ENCODE peak calls at places on chromosome 4, in seven cellular contexts. U is IMR-90, D is fibroblast of lung, J is left ventricle myocardium inferior, X is ascending aorta, S is HAP-1, W is neural progenitor cell. V is an unnamed sample.

GRCh38 chr4:78777556-78777900 is 1.4 kb downstream of the BMP2K start:
- DNase-seq in D (no peak), X (no peak), S (no peak), W (no peak), J (no peak), U (no peak), V (no peak)

GRCh38 chr4:87093443-87094123 is 126.8 kb downstream of the KLHL8 start:
- DNase-seq in S (peak; percentile 63), X (no peak), U (peak; percentile 72), D (peak; percentile 58), J (no peak), W (peak; percentile 77), V (no peak)

GRCh38 chr4:164221631-164222030 is 532.3 kb upstream of the SMIM31 start:
- DNase-seq in W (no peak), X (no peak), J (no peak), D (peak; percentile 44), U (no peak), S (no peak), V (no peak)

GRCh38 chr4:154807042-154807630 is 26.1 kb downstream of the RBM46 start:
- DNase-seq in X (no peak), S (no peak), D (peak; percentile 28), U (peak; percentile 54), W (peak; percentile 4), J (no peak), V (no peak)

GRCh38 chr4:99811850-99812249 is 4.8 kb upstream of the DAPP1 start:
- DNase-seq in W (peak; percentile 59), S (peak; percentile 57), D (peak; percentile 3), J (no peak), U (peak; percentile 20), X (no peak), V (no peak)

GRCh38 chr4:151540728-151541437 is 131.9 kb downstream of the FHIP1A start:
- DNase-seq in X (no peak), J (no peak), D (peak; percentile 95), U (peak; percentile 86), W (no peak), S (peak; percentile 20), V (no peak)

GRCh38 chr4:5003372-5003857 is 15.8 kb downstream of the CYTL1 start:
- DNase-seq in U (no peak), J (no peak), W (no peak), D (no peak), S (no peak), X (no peak), V (peak; percentile 77)

GRCh38 chr4:88360256-88360655 is 18.4 kb upstream of the HERC6 start:
- DNase-seq in X (no peak), D (no peak), W (no peak), U (no peak), J (no peak), S (no peak), V (no peak)

GRCh38 chr4:16914208-16914607 is 15.8 kb upstream of the LDB2 start:
- DNase-seq in S (no peak), X (no peak), J (no peak), W (peak; percentile 24), D (peak; percentile 25), U (peak; percentile 34), V (no peak)

GRCh38 chr4:148649669-148650331 is 207.6 kb upstream of the NR3C2 start:
- DNase-seq in W (no peak), S (no peak), X (no peak), U (peak; percentile 49), J (no peak), D (peak; percentile 14), V (no peak)

GRCh38 chr4:101989551-101989950 is 199.0 kb downstream of the BANK1 start:
- DNase-seq in D (peak; percentile 11), W (no peak), U (no peak), S (no peak), J (no peak), X (no peak), V (no peak)

GRCh38 chr4:7539659-7540058 is 104.9 kb upstream of the PSAPL1 start:
- DNase-seq in S (peak; percentile 73), J (no peak), U (no peak), W (peak; percentile 29), D (peak; percentile 7), X (no peak), V (no peak)

GRCh38 chr4:76605099-76605563 is 170.1 kb downstream of the SHROOM3 start:
- DNase-seq in X (no peak), S (no peak), D (peak; percentile 37), W (no peak), J (no peak), U (peak; percentile 40), V (no peak)

GRCh38 chr4:147683717-147684700 is at the start of gene PRMT9:
- DNase-seq in U (peak; percentile 97), W (peak; percentile 89), X (peak; percentile 43), D (peak; percentile 94), S (peak; percentile 93), J (peak; percentile 92), V (no peak)

GRCh38 chr4:37873383-37873782 is 17.5 kb upstream of the TBC1D1 start:
- DNase-seq in J (no peak), U (peak; percentile 75), S (no peak), X (no peak), W (no peak), D (peak; percentile 64), V (no peak)

GRCh38 chr4:125198916-125199315 is 115.8 kb upstream of the FAT4 start:
- DNase-seq in J (no peak), D (peak; percentile 36), S (no peak), U (peak; percentile 37), X (no peak), W (no peak), V (no peak)

GRCh38 chr4:54109226-54110018 is 9.5 kb downstream of the GSX2 start:
- DNase-seq in W (peak; percentile 63), D (no peak), S (peak; percentile 73), U (no peak), X (no peak), J (no peak), V (no peak)

GRCh38 chr4:56410247-56410646 is 23.0 kb upstream of the AASDH start:
- DNase-seq in S (peak; percentile 71), X (no peak), D (peak; percentile 98), W (peak; percentile 83), U (peak; percentile 98), J (no peak), V (no peak)

GRCh38 chr4:54439831-54440243 is 210.7 kb downstream of the PDGFRA start:
- DNase-seq in U (peak; percentile 41), X (no peak), D (peak; percentile 58), J (peak; percentile 17), S (no peak), W (peak; percentile 59), V (no peak)

GRCh38 chr4:102316585-102316984 is 28.7 kb downstream of the SLC39A8 start:
- DNase-seq in D (no peak), X (no peak), J (no peak), U (no peak), S (no peak), W (no peak), V (no peak)

GRCh38 chr4:8282134-8282641 is 12.6 kb downstream of the HTRA3 start:
- DNase-seq in U (no peak), D (no peak), S (no peak), X (no peak), W (no peak), J (peak; percentile 8), V (no peak)

DNA sequence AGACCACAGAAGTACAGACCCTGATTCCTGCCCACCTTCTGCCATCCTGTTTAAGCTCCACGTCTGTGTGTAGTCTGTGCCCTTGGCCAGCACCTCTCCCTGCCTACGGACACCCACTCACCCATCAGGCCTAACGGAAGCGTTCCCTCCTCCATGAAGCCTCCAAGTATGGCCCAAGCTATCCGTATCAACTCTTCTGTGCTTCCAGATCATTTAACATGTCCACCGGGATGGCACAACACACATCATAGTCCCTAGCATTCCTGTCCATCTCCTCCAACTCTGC is 11.7 kb downstream of the WDR1 start:
- DNase-seq in D (no peak), J (no peak), W (no peak), U (no peak), X (no peak), S (no peak), V (no peak)
- H3K4me1 ChIP-seq in D (peaks cover 50% of the 10 kb centered on the region), J (peaks cover 99% of the 10 kb centered on the region), W (peaks cover 48% of the 10 kb centered on the region), U (peaks cover 65% of the 10 kb centered on the region), X (peaks cover 50% of the 10 kb centered on the region), S (peaks cover 10% of the 10 kb centered on the region), V (peaks cover 100% of the 10 kb centered on the region)

GRCh38 chr4:67712650-67713530 is 11.9 kb upstream of the UBA6 start:
- DNase-seq in J (no peak), U (no peak), S (no peak), W (peak; percentile 26), D (no peak), X (no peak), V (no peak)
- H3K4me3 ChIP-seq in J (no peak overlapping the region), U (no peak overlapping the region), S (no peak overlapping the region), W (no peak overlapping the region), D (no peak overlapping the region), X (no peak overlapping the region), V (no peak overlapping the region)

GRCh38 chr4:40871695-40872250 is 122.0 kb downstream of the NSUN7 start:
- DNase-seq in U (no peak), X (no peak), J (no peak), D (no peak), W (no peak), S (no peak), V (no peak)

GRCh38 chr4:40875507-40876150 is 125.9 kb downstream of the NSUN7 start:
- DNase-seq in X (no peak), W (no peak), D (no peak), J (no peak), S (no peak), U (no peak), V (no peak)

GRCh38 chr4:40874331-40874730 is 124.6 kb downstream of the NSUN7 start:
- DNase-seq in X (no peak), S (no peak), J (no peak), D (no peak), W (no peak), U (no peak), V (no peak)

GRCh38 chr4:40877081-40877480 is 127.3 kb downstream of the NSUN7 start:
- DNase-seq in X (no peak), W (no peak), U (no peak), J (no peak), D (no peak), S (no peak), V (no peak)

GRCh38 chr4:40874902-40875301 is 125.1 kb downstream of the NSUN7 start:
- DNase-seq in W (no peak), X (no peak), J (no peak), D (no peak), S (no peak), U (no peak), V (no peak)
- H3K4me1 ChIP-seq in W (peaks cover 15% of the 10 kb centered on the region), X (peaks cover 3% of the 10 kb centered on the region), J (peaks cover 14% of the 10 kb centered on the region), D (no peaks in the 10 kb centered on the region), S (no peaks in the 10 kb centered on the region), U (peaks cover 3% of the 10 kb centered on the region), V (no peaks in the 10 kb centered on the region)

GRCh38 chr4:153560918-153561317 is 94.8 kb downstream of the TMEM131L start:
- DNase-seq in X (no peak), D (peak; percentile 38), W (no peak), U (no peak), S (no peak), J (no peak), V (no peak)

GRCh38 chr4:153571006-153571545 is 104.9 kb downstream of the TMEM131L start:
- DNase-seq in X (no peak), S (no peak), U (no peak), W (no peak), J (no peak), D (no peak), V (no peak)

GRCh38 chr4:153564630-153565525 is 98.7 kb downstream of the TMEM131L start:
- DNase-seq in D (peak; percentile 57), X (no peak), S (peak; percentile 26), U (peak; percentile 60), J (no peak), W (peak; percentile 79), V (no peak)

GRCh38 chr4:153570228-153570973 is 104.2 kb downstream of the TMEM131L start:
- DNase-seq in U (no peak), S (no peak), J (no peak), X (no peak), D (no peak), W (no peak), V (no peak)

GRCh38 chr4:153566751-153567150 is 100.6 kb downstream of the TMEM131L start:
- DNase-seq in S (no peak), X (no peak), D (no peak), J (peak; percentile 28), W (no peak), U (no peak), V (no peak)
- H3K4me3 ChIP-seq in S (no peak overlapping the region), X (no peak overlapping the region), D (no peak overlapping the region), J (no peak overlapping the region), W (no peak overlapping the region), U (no peak overlapping the region), V (no peak overlapping the region)